ENCODE peak calls at places on chromosomes 4 and X, in eight cellular contexts. Z is tibial artery, G is astrocyte, P is sigmoid colon, B is A549, R is lower lobe of right lung, V is BE2C, Q is mammary epithelial cell. D is an unnamed sample. For H3K9me3, the result is how much of the 10 kb centered on the place peaks cover.

GRCh38 chrX:38899650-38900049 is 98.4 kb downstream of the MID1IP1 start:
- DNase-seq in P (no peak), V (no peak), B (no peak), R (no peak), G (no peak), Z (no peak), Q (no peak), D (no peak)

GRCh38 chr4:6641164-6641970 is 882 bp downstream of the MRFAP1 start:
- DNase-seq in G (peak), Z (peak), B (no peak), V (peak), R (peak), P (no peak), Q (peak), D (peak)

GRCh38 chr4:114642173-114642780 is 43.7 kb downstream of the UGT8 start:
- DNase-seq in Z (no peak), G (no peak), Q (no peak), P (no peak), V (no peak), B (no peak), R (no peak), D (no peak)

GRCh38 chr4:155796031-155796430 is 37.2 kb downstream of the GUCY1B1 start:
- DNase-seq in V (no peak), P (no peak), Q (no peak), G (peak), Z (no peak), B (peak), R (no peak), D (no peak)

GRCh38 chr4:159048166-159048886 is 54.6 kb upstream of the RAPGEF2 start:
- DNase-seq in V (peak), B (peak), P (peak), Z (peak), Q (peak), R (peak), G (peak), D (peak)

GRCh38 chrX:40003071-40003981 is 94.4 kb downstream of the BCOR start:
- DNase-seq in Z (no peak), B (no peak), Q (no peak), R (no peak), V (no peak), P (no peak), G (no peak), D (no peak)

GRCh38 chrX:40663078-40663740 is 15.8 kb upstream of the CXorf38 start:
- DNase-seq in Q (no peak), Z (no peak), V (no peak), G (no peak), R (no peak), P (no peak), B (no peak), D (no peak)

GRCh38 chr4:56723201-56723605 is 42.1 kb upstream of the HOPX start:
- DNase-seq in Z (no peak), G (no peak), B (no peak), R (no peak), Q (peak), V (no peak), P (no peak), D (no peak)

GRCh38 chr4:6527259-6527658 is 47.7 kb upstream of the MAN2B2 start:
- DNase-seq in Z (no peak), P (peak), V (no peak), B (no peak), Q (no peak), G (no peak), R (no peak), D (no peak)

GRCh38 chr4:22430626-22431025 is 85.2 kb downstream of the ADGRA3 start:
- DNase-seq in P (no peak), B (no peak), V (no peak), Q (no peak), G (no peak), R (no peak), Z (no peak), D (no peak)

GRCh38 chr4:1043658-1044468 is 32.4 kb downstream of the FGFRL1 start:
- DNase-seq in R (peak), Z (peak), P (peak), Q (peak), V (peak), B (peak), G (peak), D (peak)

GRCh38 chr4:164596927-164597326 is 157.0 kb upstream of the SMIM31 start:
- DNase-seq in P (no peak), B (no peak), R (no peak), V (no peak), Z (no peak), Q (no peak), G (no peak), D (no peak)

GRCh38 chrX:105323951-105324350 is 103.5 kb upstream of the TEX13A start:
- DNase-seq in Q (peak), V (no peak), B (no peak), R (no peak), P (no peak), Z (no peak), G (peak), D (no peak)

GRCh38 chr4:4541661-4542570 is at the start of gene STX18:
- DNase-seq in B (peak), Z (peak), P (peak), G (peak), V (peak), R (peak), Q (peak), D (peak)

GRCh38 chr4:172953896-172954568 is 214.6 kb upstream of the GALNT7 start:
- DNase-seq in Z (no peak), B (peak), R (no peak), G (no peak), Q (peak), P (no peak), V (no peak), D (no peak)

GRCh38 chr4:7973545-7973981 is 33.9 kb upstream of the AFAP1 start:
- DNase-seq in Q (peak), P (no peak), R (no peak), B (no peak), V (no peak), Z (no peak), G (peak), D (no peak)

GRCh38 chrX:120356084-120356483 is 5.8 kb upstream of the ATP1B4 start:
- DNase-seq in Z (no peak), B (no peak), P (no peak), Q (no peak), R (no peak), V (no peak), G (no peak), D (no peak)

GRCh38 chr4:5955201-5955821 is 62.4 kb upstream of the CRMP1 start:
- DNase-seq in Q (no peak), P (no peak), B (no peak), R (no peak), G (no peak), V (peak), Z (no peak), D (no peak)

GRCh38 chrX:101009086-101009485 is 39.6 kb downstream of the ARL13A start:
- DNase-seq in P (no peak), Z (no peak), B (no peak), V (no peak), Q (no peak), G (peak), R (no peak), D (no peak)

GRCh38 chr4:89469930-89470375 is 162.4 kb upstream of the GPRIN3 start:
- DNase-seq in B (peak), V (no peak), R (no peak), Z (no peak), P (no peak), G (peak), Q (peak), D (no peak)

DNA sequence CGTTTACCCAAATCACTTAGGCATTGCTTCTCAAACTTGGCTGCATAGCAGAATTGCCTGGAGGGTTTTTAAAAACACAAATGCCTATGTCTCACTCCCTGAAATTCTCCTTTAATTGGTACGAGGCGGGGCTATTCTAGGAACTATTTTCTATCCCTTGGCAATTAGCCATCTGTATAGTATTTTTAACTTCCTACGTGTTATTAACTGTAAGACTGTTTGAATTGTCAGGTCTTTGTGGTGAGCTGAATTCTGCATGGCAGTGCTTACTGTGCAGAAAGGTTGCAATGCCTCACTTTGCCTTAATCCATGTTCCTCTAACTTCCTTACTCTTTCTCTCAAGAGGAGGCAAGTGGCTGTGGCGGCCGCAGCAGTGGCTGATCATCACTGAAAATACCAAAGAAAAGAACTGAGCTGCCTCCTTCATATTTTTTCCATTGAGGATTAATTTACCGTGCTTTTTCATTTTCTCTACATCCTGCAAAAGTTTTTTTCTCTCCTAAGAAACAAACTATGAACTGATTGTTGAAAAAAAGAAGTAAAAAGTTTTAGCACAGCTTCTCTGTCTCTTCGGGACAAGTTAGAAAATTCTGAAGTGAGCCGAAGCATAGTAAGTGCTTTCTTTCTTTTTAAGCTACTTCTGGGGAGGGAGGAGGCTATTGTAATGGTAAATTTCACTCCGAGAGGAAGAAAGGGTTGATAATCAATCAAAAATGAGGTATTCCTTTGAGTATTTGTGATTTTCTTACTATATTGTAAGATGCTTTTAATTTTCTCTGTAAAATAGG is at the start of gene SHROOM3:
- DNase-seq in P (no peak), Z (no peak), V (no peak), G (peak), Q (peak), B (no peak), R (no peak), D (no peak)
- H3K4me3 ChIP-seq in P (no peak), Z (peak), V (no peak), G (peak), Q (peak), B (no peak), R (peak), D (peak)

DNA sequence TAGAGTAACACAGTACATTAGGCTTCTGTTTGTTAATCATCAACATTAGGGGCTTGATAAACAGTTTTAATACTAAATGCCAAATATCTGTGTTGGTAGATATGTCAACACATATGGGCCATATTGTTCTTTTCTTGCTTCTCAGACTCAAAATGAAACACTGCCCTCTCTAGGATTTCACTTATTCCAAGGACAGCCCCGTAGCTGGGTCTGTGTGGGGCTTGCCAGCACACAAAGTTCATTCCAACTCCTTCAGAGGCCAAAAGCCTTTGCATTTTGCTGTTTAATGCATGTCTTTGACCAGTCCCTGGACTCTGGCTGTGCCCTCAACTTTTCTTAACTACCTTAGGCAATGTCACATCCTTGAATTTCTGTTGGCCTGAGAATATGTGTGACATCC is 102.0 kb upstream of the ZNF827 start:
- DNase-seq in R (no peak), B (no peak), V (no peak), P (no peak), Q (no peak), Z (no peak), G (no peak), D (no peak)
- TF ChIP-seq CTCF in R (no peak), B (no peak), V (no peak), P (no peak), Q (no peak), Z (no peak), G (no peak), D (no peak)

DNA sequence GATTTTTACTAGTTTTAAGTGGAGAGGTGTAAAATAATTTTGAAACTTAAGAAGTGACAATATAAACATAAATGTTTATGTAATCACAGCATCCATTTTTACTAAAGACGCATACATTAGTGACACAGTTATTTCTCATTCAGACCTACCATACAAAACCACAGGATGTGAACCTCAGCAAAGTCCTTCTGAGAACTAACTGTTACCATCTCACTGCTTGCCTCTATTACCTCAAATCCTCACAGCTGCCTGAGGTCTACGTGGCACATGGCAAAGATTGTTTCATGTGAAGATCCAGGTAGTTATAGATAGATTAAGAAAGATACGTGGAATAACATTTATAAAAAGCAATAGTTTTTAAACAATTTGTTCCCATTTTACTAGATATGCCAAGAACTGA is 189.0 kb downstream of the SLITRK2 start:
- DNase-seq in P (no peak), Z (no peak), G (no peak), R (no peak), V (no peak), B (no peak), Q (no peak), D (no peak)
- H3K9me3 ChIP-seq in P (under half), Z (under half), G (under half), R (under half), V (under half), B (under half), Q (under half), D (under half)

GRCh38 chr4:151266542-151266941 is 10.4 kb upstream of the PRSS48 start:
- DNase-seq in Q (no peak), Z (no peak), R (no peak), V (no peak), G (peak), B (no peak), P (no peak), D (no peak)

GRCh38 chr4:151267104-151267503 is 9.9 kb upstream of the PRSS48 start:
- DNase-seq in R (no peak), P (no peak), V (no peak), Q (no peak), G (no peak), B (no peak), Z (no peak), D (no peak)

GRCh38 chr4:151263455-151263854 is 13.5 kb upstream of the PRSS48 start:
- DNase-seq in P (no peak), V (no peak), R (no peak), Z (no peak), B (no peak), G (no peak), Q (no peak), D (no peak)

GRCh38 chr4:151267822-151268535 is 9.0 kb upstream of the PRSS48 start:
- DNase-seq in P (no peak), V (no peak), Z (no peak), B (no peak), G (no peak), Q (peak), R (no peak), D (no peak)
- H3K4me3 ChIP-seq in P (no peak), V (no peak), Z (no peak), B (no peak), G (no peak), Q (no peak), R (no peak), D (no peak)

DNA sequence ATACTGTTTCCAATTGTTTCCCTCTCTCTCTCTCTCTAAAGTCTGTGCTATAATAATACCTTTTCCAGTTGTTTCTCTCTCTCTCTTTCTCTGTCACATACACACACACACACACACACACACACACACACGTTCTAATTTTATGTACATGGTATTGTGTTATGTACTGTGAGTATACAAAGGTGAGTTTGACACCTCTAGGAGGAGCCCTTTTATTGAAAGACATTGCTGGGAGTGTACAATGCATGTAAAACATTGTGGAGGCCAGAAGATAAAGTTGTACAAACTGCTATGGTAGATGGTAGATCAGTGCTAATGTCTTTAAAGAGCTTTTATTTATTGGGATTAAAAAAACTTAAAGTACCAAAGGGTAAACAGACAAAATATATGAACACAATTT is 53.6 kb downstream of the BLTP1 start:
- DNase-seq in Q (no peak), G (no peak), R (no peak), Z (no peak), V (no peak), P (no peak), B (peak), D (no peak)
- TF ChIP-seq CTCF in Q (peak), G (no peak), R (no peak), Z (no peak), V (peak), P (no peak), B (peak), D (no peak)

GRCh38 chrX:56114437-56114787 is 117.7 kb upstream of the KLF8 start:
- DNase-seq in V (no peak), B (no peak), G (no peak), Q (no peak), Z (no peak), R (no peak), P (no peak), D (no peak)

GRCh38 chrX:56113785-56114436 is 118.2 kb upstream of the KLF8 start:
- DNase-seq in R (no peak), Q (no peak), V (no peak), B (no peak), Z (no peak), G (no peak), P (no peak), D (no peak)
- H3K9me3 ChIP-seq in R (under half), Q (under half), V (under half), B (under half), Z (under half), G (under half), P (under half), D (under half)

GRCh38 chr4:99855677-99856076 is 38.5 kb downstream of the LAMTOR3 start:
- DNase-seq in Q (no peak), G (no peak), B (no peak), P (no peak), R (no peak), V (no peak), Z (no peak), D (no peak)

GRCh38 chr4:99861120-99861905 is 32.9 kb downstream of the LAMTOR3 start:
- DNase-seq in Z (no peak), G (no peak), B (no peak), R (no peak), Q (peak), P (no peak), V (no peak), D (no peak)

GRCh38 chr4:99856166-99856565 is 38.1 kb downstream of the LAMTOR3 start:
- DNase-seq in P (no peak), B (no peak), G (peak), V (no peak), Z (no peak), R (no peak), Q (peak), D (no peak)

GRCh38 chr4:99857302-99857701 is 36.9 kb downstream of the LAMTOR3 start:
- DNase-seq in B (no peak), V (no peak), Q (no peak), P (no peak), Z (no peak), R (no peak), G (no peak), D (no peak)

DNA sequence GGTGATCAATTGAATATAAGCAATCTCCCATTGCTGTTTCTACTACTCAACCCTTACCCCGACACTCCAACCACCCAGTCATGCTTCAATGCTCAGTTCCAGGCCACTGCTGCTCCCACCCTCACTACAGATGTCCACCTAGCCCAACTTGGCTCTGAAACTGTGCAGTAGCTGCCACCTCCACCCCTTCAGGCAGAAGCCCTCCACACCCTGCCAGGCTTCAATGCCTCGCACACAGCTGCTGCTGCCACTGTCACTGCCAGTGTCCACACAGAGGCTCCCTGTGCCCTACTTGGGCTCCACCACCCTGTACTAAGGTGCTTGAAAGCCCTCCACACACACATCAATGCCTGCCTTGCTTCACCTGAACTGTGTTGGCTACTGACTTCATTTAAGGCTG is 34.6 kb downstream of the LAMTOR3 start:
- DNase-seq in R (no peak), B (no peak), V (no peak), P (no peak), Z (no peak), Q (no peak), G (no peak), D (no peak)
- H3K4me3 ChIP-seq in R (no peak), B (no peak), V (no peak), P (no peak), Z (no peak), Q (no peak), G (no peak), D (no peak)

GRCh38 chr4:51998837-51999236 is 21.3 kb downstream of the LRRC66 start:
- DNase-seq in V (no peak), B (no peak), Z (no peak), R (no peak), G (no peak), P (no peak), Q (no peak), D (no peak)

GRCh38 chr4:51997647-51998046 is 22.5 kb downstream of the LRRC66 start:
- DNase-seq in R (no peak), Z (no peak), Q (no peak), P (no peak), V (no peak), B (no peak), G (no peak), D (no peak)

GRCh38 chr4:52005610-52006273 is 14.4 kb downstream of the LRRC66 start:
- DNase-seq in P (no peak), R (no peak), B (no peak), V (no peak), G (no peak), Q (no peak), Z (no peak), D (no peak)

GRCh38 chr4:51999250-51999649 is 20.9 kb downstream of the LRRC66 start:
- DNase-seq in G (no peak), B (no peak), V (no peak), Z (no peak), P (no peak), R (no peak), Q (no peak), D (no peak)

GRCh38 chr4:52001616-52002015 is 18.5 kb downstream of the LRRC66 start:
- DNase-seq in B (no peak), R (no peak), G (peak), Q (peak), P (no peak), Z (no peak), V (no peak), D (no peak)
- TF ChIP-seq CTCF in B (no peak), R (no peak), G (no peak), Q (no peak), P (no peak), Z (no peak), V (no peak), D (no peak)

D was measured in tibial nerve.